ENCODE peak calls at places on chromosome X, in five cellular contexts. C is BJ, P is stomach, O is fibroblast of mammary gland, W is HFF-Myc. Y is an unnamed sample.
A peak's percentile ranks its signal among the peaks of the same experiment; 100 is the strongest.

GRCh38 chrX:153469811-153470410 is 465 bp downstream of the HAUS7 start:
- DNase-seq in C (no peak), P (no peak), O (peak; percentile 28), W (no peak), Y (peak; percentile 33)

GRCh38 chrX:154458954-154459829 is 1.1 kb downstream of the PLXNA3 start:
- DNase-seq in C (no peak), P (peak; percentile 42), O (no peak), W (no peak), Y (no peak)

GRCh38 chrX:131830400-131831184 is 192.5 kb upstream of the STK26 start:
- DNase-seq in C (no peak), P (peak; percentile 79), O (peak; percentile 68), W (no peak), Y (peak; percentile 83)

GRCh38 chrX:40685352-40685918 is 38.1 kb upstream of the CXorf38 start:
- DNase-seq in C (no peak), P (no peak), O (no peak), W (no peak), Y (no peak)

GRCh38 chrX:57817302-57817701 is 93.0 kb downstream of the ZXDA start:
- DNase-seq in C (no peak), P (no peak), O (peak; percentile 6), W (no peak), Y (peak; percentile 8)

GRCh38 chrX:134377537-134377936 is 82.4 kb upstream of the HPRT1 start:
- DNase-seq in C (no peak), P (no peak), O (peak; percentile 54), W (no peak), Y (peak; percentile 73)

GRCh38 chrX:114906978-114907510 is 110.4 kb downstream of the IL13RA2 start:
- DNase-seq in C (no peak), P (no peak), O (no peak), W (no peak), Y (no peak)

GRCh38 chrX:140274761-140275525 is 229.9 kb downstream of the SOX3 start:
- DNase-seq in C (no peak), P (no peak), O (peak; percentile 2), W (no peak), Y (peak; percentile 21)

GRCh38 chrX:53239474-53239873 is 14.5 kb upstream of the KDM5C start:
- DNase-seq in C (no peak), P (no peak), O (peak; percentile 40), W (no peak), Y (no peak)

GRCh38 chrX:253451-254297 is 27.5 kb upstream of the PLCXD1 start:
- DNase-seq in C (no peak), P (peak; percentile 24), O (no peak), W (no peak), Y (no peak)

GRCh38 chrX:70171636-70172035 is 5.6 kb upstream of the DGAT2L6 start:
- DNase-seq in C (no peak), P (no peak), O (peak; percentile 28), W (no peak), Y (no peak)

GRCh38 chrX:105116541-105116940 is 104.0 kb downstream of the TEX13A start:
- DNase-seq in C (no peak), P (no peak), O (no peak), W (no peak), Y (no peak)

GRCh38 chrX:10722804-10723364 is 102.5 kb upstream of the MID1 start:
- DNase-seq in C (no peak), P (peak; percentile 59), O (peak; percentile 65), W (peak; percentile 20), Y (peak; percentile 78)

GRCh38 chrX:37959212-37960021 is 46.9 kb upstream of the SYTL5 start:
- DNase-seq in C (no peak), P (no peak), O (no peak), W (no peak), Y (no peak)

GRCh38 chrX:16207631-16208030 is 40.4 kb downstream of the MAGEB17 start:
- DNase-seq in C (no peak), P (no peak), O (no peak), W (no peak), Y (no peak)

GRCh38 chrX:39065051-39065871 is 264.0 kb downstream of the MID1IP1 start:
- DNase-seq in C (no peak), P (no peak), O (no peak), W (no peak), Y (no peak)

GRCh38 chrX:39814391-39814790 is 283.4 kb downstream of the BCOR start:
- DNase-seq in C (no peak), P (no peak), O (peak; percentile 51), W (no peak), Y (no peak)

GRCh38 chrX:153880440-153880815 is 5.5 kb downstream of the L1CAM start:
- DNase-seq in C (no peak), P (no peak), O (no peak), W (no peak), Y (no peak)

DNA sequence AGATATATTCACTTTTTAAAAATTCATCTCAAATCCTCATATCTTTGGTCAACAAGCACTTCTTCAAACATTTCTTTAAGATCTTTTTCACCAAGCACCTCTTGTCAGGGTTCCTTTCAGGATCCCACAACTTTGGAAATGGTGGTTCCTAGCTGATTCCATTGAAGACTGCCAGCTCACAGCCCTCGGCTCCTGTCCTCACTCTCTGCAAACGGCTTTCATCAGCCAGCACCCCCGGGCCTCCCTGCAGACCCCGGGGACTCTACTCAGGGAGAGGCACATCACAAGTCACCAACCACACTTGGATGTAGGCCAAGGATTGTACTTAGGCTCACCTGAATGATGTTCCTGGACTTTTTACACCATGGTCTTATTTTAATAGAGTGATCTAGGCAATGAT is 20.0 kb downstream of the ZBTB33 start:
- DNase-seq in C (no peak), P (no peak), O (no peak), W (no peak), Y (no peak)
- H3K4me3 ChIP-seq in C (no peak overlapping the region), P (no peak overlapping the region), O (no peak overlapping the region), W (no peak overlapping the region), Y (no peak overlapping the region)

GRCh38 chrX:27599928-27600327 is 9.8 kb downstream of the DCAF8L2 start:
- DNase-seq in C (no peak), P (no peak), O (peak; percentile 4), W (no peak), Y (peak; percentile 62)
- H3K4me3 ChIP-seq in C (no peak overlapping the region), P (no peak overlapping the region), O (no peak overlapping the region), W (no peak overlapping the region), Y (no peak overlapping the region)

GRCh38 chrX:1476682-1477081 is 24.0 kb upstream of the ASMTL start:
- DNase-seq in C (no peak), P (no peak), O (no peak), W (no peak), Y (no peak)

GRCh38 chrX:1477229-1477628 is 24.5 kb upstream of the ASMTL start:
- DNase-seq in C (no peak), P (no peak), O (no peak), W (no peak), Y (no peak)

GRCh38 chrX:1472975-1473374 is 20.3 kb upstream of the ASMTL start:
- DNase-seq in C (no peak), P (no peak), O (no peak), W (no peak), Y (no peak)

GRCh38 chrX:1477801-1478458 is 25.2 kb upstream of the ASMTL start:
- DNase-seq in C (no peak), P (no peak), O (no peak), W (no peak), Y (no peak)

DNA sequence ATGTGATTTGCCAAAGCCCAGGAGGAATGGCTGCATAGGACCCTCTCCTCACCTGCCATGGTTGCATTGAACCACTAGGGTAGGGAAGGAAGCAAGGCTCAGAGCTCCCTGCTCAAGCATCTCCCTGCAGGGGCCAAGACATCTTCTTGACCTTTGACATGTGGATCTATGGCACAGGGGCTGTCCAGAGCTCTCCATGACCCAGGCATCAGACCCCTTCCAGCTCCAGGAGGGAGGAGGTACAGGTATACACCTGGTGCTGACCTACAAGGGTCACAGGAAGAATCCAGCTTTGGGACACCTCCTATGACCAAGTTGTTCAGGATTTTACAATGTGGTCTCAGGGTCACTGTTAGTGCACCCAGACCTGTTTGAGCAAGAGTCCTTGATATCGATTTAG is 23.2 kb upstream of the ASMTL start:
- DNase-seq in C (no peak), P (no peak), O (no peak), W (no peak), Y (no peak)
- H3K4me3 ChIP-seq in C (no peak overlapping the region), P (no peak overlapping the region), O (no peak overlapping the region), W (no peak overlapping the region), Y (no peak overlapping the region)

GRCh38 chrX:8731579-8732395 is at the start of gene ANOS1:
- DNase-seq in C (no peak), P (peak; percentile 47), O (no peak), W (no peak), Y (peak; percentile 11)
- H3K4me3 ChIP-seq in C (peak within 1 kb of the TSS; percentile 25), P (peak within 1 kb of the TSS; percentile 59), O (no peak within 1 kb of the TSS), W (peak within 1 kb of the TSS; percentile 31), Y (peak within 1 kb of the TSS; percentile 26)

GRCh38 chrX:13059676-13060499 is 15.5 kb upstream of the FAM9C start:
- DNase-seq in C (peak; percentile 17), P (no peak), O (peak; percentile 86), W (no peak), Y (peak; percentile 63)
- H3K4me3 ChIP-seq in C (no peak overlapping the region), P (no peak overlapping the region), O (no peak overlapping the region), W (no peak overlapping the region), Y (no peak overlapping the region)

Y was measured in choroid plexus epithelial cell.